ENCODE peak calls at places on chromosomes 7 and 10, in six cellular contexts. G, K, W, O, M and I are unnamed samples.

GRCh38 chr7:130141161-130141857 is 63.9 kb downstream of the TMEM209 start:
- DNase-seq in G (peak; percentile 76), K (no peak), W (peak; percentile 85), O (peak; percentile 48), M (peak; percentile 14), I (peak; percentile 75)

GRCh38 chr10:6047326-6047611 is 14.9 kb downstream of the IL2RA start:
- DNase-seq in G (no peak), K (no peak), W (no peak), O (no peak), M (no peak), I (no peak)

GRCh38 chr10:78200686-78201085 is 167.0 kb downstream of the RPS24 start:
- DNase-seq in G (no peak), K (no peak), W (no peak), O (no peak), M (no peak), I (no peak)

GRCh38 chr7:151174246-151175046 is 7.0 kb upstream of the GBX1 start:
- DNase-seq in G (no peak), K (peak; percentile 65), W (peak; percentile 52), O (peak; percentile 36), M (no peak), I (peak; percentile 33)

GRCh38 chr10:61621538-61622150 is 41.1 kb upstream of the CABCOCO1 start:
- DNase-seq in G (peak; percentile 39), K (no peak), W (peak; percentile 1), O (peak; percentile 78), M (peak; percentile 63), I (peak; percentile 51)

GRCh38 chr10:103278862-103279298 is 1.9 kb downstream of the INA start:
- DNase-seq in G (peak; percentile 7), K (no peak), W (peak; percentile 56), O (peak; percentile 40), M (no peak), I (peak; percentile 56)

GRCh38 chr7:157461805-157462771 is 125.3 kb downstream of the DNAJB6 start:
- DNase-seq in G (peak; percentile 80), K (no peak), W (no peak), O (no peak), M (no peak), I (no peak)

GRCh38 chr10:12946372-12946771 is 55.1 kb downstream of the CCDC3 start:
- DNase-seq in G (no peak), K (no peak), W (no peak), O (no peak), M (no peak), I (no peak)

GRCh38 chr10:11042375-11042774 is 24.7 kb downstream of the CELF2 start:
- DNase-seq in G (no peak), K (no peak), W (no peak), O (no peak), M (no peak), I (no peak)

GRCh38 chr10:112634096-112634830 is 187.2 kb downstream of the VTI1A start:
- DNase-seq in G (no peak), K (no peak), W (no peak), O (no peak), M (no peak), I (peak; percentile 21)

GRCh38 chr7:22587322-22587721 is 87.3 kb upstream of the STEAP1B start:
- DNase-seq in G (no peak), K (no peak), W (no peak), O (peak; percentile 91), M (no peak), I (peak; percentile 88)

GRCh38 chr7:1197997-1198632 is 34.6 kb upstream of the UNCX start:
- DNase-seq in G (peak; percentile 35), K (no peak), W (no peak), O (no peak), M (no peak), I (no peak)

GRCh38 chr10:10826125-10826524 is 191.5 kb upstream of the CELF2 start:
- DNase-seq in G (no peak), K (no peak), W (no peak), O (peak; percentile 76), M (no peak), I (no peak)

GRCh38 chr7:128791968-128792319 is at the start of gene CCDC136:
- DNase-seq in G (no peak), K (no peak), W (no peak), O (no peak), M (no peak), I (no peak)

GRCh38 chr10:68154211-68154497 is 44.9 kb downstream of the MYPN start:
- DNase-seq in G (no peak), K (no peak), W (no peak), O (no peak), M (peak; percentile 20), I (peak; percentile 61)

GRCh38 chr10:78749200-78749599 is 319.6 kb upstream of the ZMIZ1 start:
- DNase-seq in G (no peak), K (no peak), W (no peak), O (no peak), M (no peak), I (no peak)

GRCh38 chr7:120877706-120878105 is 19.8 kb upstream of the TSPAN12 start:
- DNase-seq in G (no peak), K (no peak), W (no peak), O (no peak), M (no peak), I (no peak)

GRCh38 chr7:108328174-108328651 is 128.0 kb downstream of the NRCAM start:
- DNase-seq in G (no peak), K (no peak), W (no peak), O (no peak), M (no peak), I (no peak)

GRCh38 chr7:73706122-73707044 is 13.1 kb downstream of the STX1A start:
- DNase-seq in G (peak; percentile 88), K (no peak), W (peak; percentile 26), O (no peak), M (no peak), I (peak; percentile 56)

GRCh38 chr7:1559626-1560590 is 3.9 kb upstream of the TMEM184A start:
- DNase-seq in G (no peak), K (no peak), W (no peak), O (no peak), M (no peak), I (no peak)